ENCODE peak calls at places on chromosomes 13 and 19, in eight cellular contexts. One of them, this sample, is unnamed.

GRCh38 chr19:18875726-18876125 is 20.2 kb downstream of the CERS1 start:
- DNase-seq in esophagus squamous epithelium: no peak
- DNase-seq in pancreas: no peak
- DNase-seq in ascending aorta: no peak
- DNase-seq in uterus: no peak
- DNase-seq in thoracic aorta: no peak
- DNase-seq in AG04450: no peak
- DNase-seq in SK-N-SH: no peak
- DNase-seq in this sample: no peak

GRCh38 chr13:76012091-76012721 is 376.1 kb downstream of the LMO7 start:
- DNase-seq in esophagus squamous epithelium: no peak
- DNase-seq in pancreas: no peak
- DNase-seq in ascending aorta: no peak
- DNase-seq in uterus: no peak
- DNase-seq in thoracic aorta: no peak
- DNase-seq in AG04450: no peak
- DNase-seq in SK-N-SH: no peak
- DNase-seq in this sample: no peak

GRCh38 chr13:78978381-78978998 is 319.5 kb upstream of the OBI1 start:
- DNase-seq in esophagus squamous epithelium: peak; percentile 0
- DNase-seq in pancreas: peak; percentile 45
- DNase-seq in ascending aorta: no peak
- DNase-seq in uterus: peak; percentile 14
- DNase-seq in thoracic aorta: no peak
- DNase-seq in AG04450: peak; percentile 29
- DNase-seq in SK-N-SH: peak; percentile 34
- DNase-seq in this sample: peak; percentile 10

GRCh38 chr19:3780786-3781304 is 5.3 kb downstream of the MATK start:
- DNase-seq in esophagus squamous epithelium: no peak
- DNase-seq in pancreas: no peak
- DNase-seq in ascending aorta: no peak
- DNase-seq in uterus: no peak
- DNase-seq in thoracic aorta: no peak
- DNase-seq in AG04450: no peak
- DNase-seq in SK-N-SH: no peak
- DNase-seq in this sample: no peak

GRCh38 chr19:29508181-29508580 is 17.6 kb upstream of the VSTM2B start:
- DNase-seq in esophagus squamous epithelium: no peak
- DNase-seq in pancreas: no peak
- DNase-seq in ascending aorta: no peak
- DNase-seq in uterus: no peak
- DNase-seq in thoracic aorta: no peak
- DNase-seq in AG04450: no peak
- DNase-seq in SK-N-SH: no peak
- DNase-seq in this sample: no peak

GRCh38 chr19:8085606-8086464 is 33.3 kb downstream of the CCL25 start:
- DNase-seq in esophagus squamous epithelium: no peak
- DNase-seq in pancreas: no peak
- DNase-seq in ascending aorta: no peak
- DNase-seq in uterus: no peak
- DNase-seq in thoracic aorta: no peak
- DNase-seq in AG04450: no peak
- DNase-seq in SK-N-SH: no peak
- DNase-seq in this sample: peak; percentile 71

GRCh38 chr13:50809133-50810090 is 34.1 kb downstream of the DLEU7 start:
- DNase-seq in esophagus squamous epithelium: no peak
- DNase-seq in pancreas: no peak
- DNase-seq in ascending aorta: no peak
- DNase-seq in uterus: no peak
- DNase-seq in thoracic aorta: no peak
- DNase-seq in AG04450: no peak
- DNase-seq in SK-N-SH: no peak
- DNase-seq in this sample: no peak

GRCh38 chr13:102907886-102908515 is 62.2 kb downstream of the ERCC5 start:
- DNase-seq in esophagus squamous epithelium: no peak
- DNase-seq in pancreas: no peak
- DNase-seq in ascending aorta: no peak
- DNase-seq in uterus: no peak
- DNase-seq in thoracic aorta: no peak
- DNase-seq in AG04450: no peak
- DNase-seq in SK-N-SH: no peak
- DNase-seq in this sample: no peak

GRCh38 chr13:100518394-100519062 is 70.1 kb downstream of the GGACT start:
- DNase-seq in esophagus squamous epithelium: no peak
- DNase-seq in pancreas: no peak
- DNase-seq in ascending aorta: no peak
- DNase-seq in uterus: no peak
- DNase-seq in thoracic aorta: no peak
- DNase-seq in AG04450: no peak
- DNase-seq in SK-N-SH: no peak
- DNase-seq in this sample: no peak

GRCh38 chr19:2969104-2969504 is 8.3 kb upstream of the TLE6 start:
- DNase-seq in esophagus squamous epithelium: no peak
- DNase-seq in pancreas: peak; percentile 86
- DNase-seq in ascending aorta: no peak
- DNase-seq in uterus: peak; percentile 79
- DNase-seq in thoracic aorta: no peak
- DNase-seq in AG04450: no peak
- DNase-seq in SK-N-SH: peak; percentile 59
- DNase-seq in this sample: no peak

DNA sequence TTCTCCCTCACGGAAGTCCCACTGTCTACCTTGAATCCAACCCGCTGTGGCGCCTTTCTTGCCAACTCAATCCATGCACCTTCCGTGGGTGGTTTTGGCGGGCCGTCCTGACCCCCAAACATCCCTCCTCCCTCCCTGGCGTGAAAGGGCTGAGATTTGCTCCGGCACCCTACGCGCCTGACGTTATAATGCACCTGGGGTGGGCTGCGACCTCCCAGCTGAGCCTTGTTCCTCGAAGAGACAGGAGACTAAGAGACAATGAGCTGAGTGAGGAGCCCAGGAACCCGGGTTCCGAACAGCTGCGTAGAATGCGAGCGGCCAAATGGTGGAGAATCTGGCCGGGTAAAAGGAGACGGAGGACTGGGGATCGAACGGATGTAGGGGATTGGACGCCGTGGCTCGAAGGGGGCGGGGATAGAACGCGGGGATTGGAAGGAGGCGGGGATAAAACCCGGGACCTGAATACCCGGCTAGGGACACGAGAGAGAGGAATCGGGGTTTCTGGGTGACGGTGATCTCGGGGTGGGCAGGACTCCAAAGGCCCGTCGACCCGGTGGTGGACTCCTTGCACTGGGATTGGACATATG is at the start of gene CPT1C:
- DNase-seq in esophagus squamous epithelium: no peak
- DNase-seq in pancreas: peak; percentile 76
- DNase-seq in ascending aorta: peak; percentile 82
- DNase-seq in uterus: peak; percentile 87
- DNase-seq in thoracic aorta: no peak
- DNase-seq in AG04450: peak; percentile 61
- DNase-seq in SK-N-SH: peak; percentile 96
- DNase-seq in this sample: peak; percentile 96
- H3K4me3 ChIP-seq in esophagus squamous epithelium: peak within 1 kb of the TSS; percentile 70
- H3K4me3 ChIP-seq in pancreas: peak within 1 kb of the TSS; percentile 51
- H3K4me3 ChIP-seq in ascending aorta: peak within 1 kb of the TSS; percentile 46
- H3K4me3 ChIP-seq in uterus: peak within 1 kb of the TSS; percentile 39
- H3K4me3 ChIP-seq in thoracic aorta: peak within 1 kb of the TSS; percentile 74
- H3K4me3 ChIP-seq in AG04450: peak within 1 kb of the TSS; percentile 73
- H3K4me3 ChIP-seq in SK-N-SH: peak within 1 kb of the TSS; percentile 81
- H3K4me3 ChIP-seq in this sample: peak within 1 kb of the TSS; percentile 74

DNA sequence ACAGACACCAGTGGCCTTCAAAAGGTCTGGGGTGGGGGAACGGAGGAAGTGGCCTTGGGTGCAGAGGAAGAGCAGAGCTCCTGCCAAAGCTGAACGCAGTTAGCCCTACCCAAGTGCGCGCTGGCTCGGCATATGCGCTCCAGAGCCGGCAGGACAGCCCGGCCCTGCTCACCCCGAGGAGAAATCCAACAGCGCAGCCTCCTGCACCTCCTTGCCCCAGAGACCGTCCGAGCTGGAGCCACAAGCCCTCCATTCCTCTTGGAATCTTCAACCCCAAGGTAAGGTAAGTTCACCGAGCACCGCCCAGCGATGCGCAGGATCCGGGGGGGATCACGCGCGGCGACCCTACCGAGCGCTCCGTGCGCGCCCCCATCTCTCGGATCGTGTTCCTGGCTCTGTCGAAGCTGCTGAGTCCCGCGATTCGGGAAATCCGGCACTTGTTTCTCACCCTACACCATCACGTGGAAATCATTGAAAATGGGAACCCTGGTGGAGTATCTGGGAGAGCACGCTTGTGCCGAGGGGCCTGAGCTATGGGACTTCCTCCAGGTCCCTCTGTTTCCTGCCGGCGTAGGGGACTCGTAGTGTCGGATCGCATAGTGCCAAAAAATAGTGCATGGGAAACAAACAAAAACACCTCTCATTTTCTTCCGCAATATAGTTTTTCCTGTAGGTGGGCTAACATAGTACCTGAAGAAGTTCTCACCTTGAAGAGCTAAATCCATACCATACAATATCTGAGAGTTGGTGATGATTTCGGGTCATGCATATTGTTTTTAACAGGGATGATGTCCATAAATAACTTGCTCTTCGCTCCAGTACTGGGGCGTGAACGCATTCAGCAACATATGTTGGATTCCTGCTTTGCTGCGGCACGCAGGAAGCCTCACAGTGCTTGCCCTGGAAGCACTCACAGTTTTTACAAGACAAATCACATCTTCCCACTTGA is 9.3 kb downstream of the PDX1 start:
- DNase-seq in esophagus squamous epithelium: no peak
- DNase-seq in pancreas: peak; percentile 23
- DNase-seq in ascending aorta: no peak
- DNase-seq in uterus: no peak
- DNase-seq in thoracic aorta: no peak
- DNase-seq in AG04450: no peak
- DNase-seq in SK-N-SH: no peak
- DNase-seq in this sample: peak; percentile 57
- H3K27me3 ChIP-seq in esophagus squamous epithelium: peaks cover 17% of the 10 kb centered on the region
- H3K27me3 ChIP-seq in pancreas: no peaks in the 10 kb centered on the region
- H3K27me3 ChIP-seq in ascending aorta: peaks cover 27% of the 10 kb centered on the region
- H3K27me3 ChIP-seq in uterus: peaks cover 50% of the 10 kb centered on the region
- H3K27me3 ChIP-seq in thoracic aorta: no peaks in the 10 kb centered on the region
- H3K27me3 ChIP-seq in AG04450: peaks cover 63% of the 10 kb centered on the region
- H3K27me3 ChIP-seq in SK-N-SH: peaks cover 70% of the 10 kb centered on the region
- H3K27me3 ChIP-seq in this sample: peaks cover 92% of the 10 kb centered on the region

DNA sequence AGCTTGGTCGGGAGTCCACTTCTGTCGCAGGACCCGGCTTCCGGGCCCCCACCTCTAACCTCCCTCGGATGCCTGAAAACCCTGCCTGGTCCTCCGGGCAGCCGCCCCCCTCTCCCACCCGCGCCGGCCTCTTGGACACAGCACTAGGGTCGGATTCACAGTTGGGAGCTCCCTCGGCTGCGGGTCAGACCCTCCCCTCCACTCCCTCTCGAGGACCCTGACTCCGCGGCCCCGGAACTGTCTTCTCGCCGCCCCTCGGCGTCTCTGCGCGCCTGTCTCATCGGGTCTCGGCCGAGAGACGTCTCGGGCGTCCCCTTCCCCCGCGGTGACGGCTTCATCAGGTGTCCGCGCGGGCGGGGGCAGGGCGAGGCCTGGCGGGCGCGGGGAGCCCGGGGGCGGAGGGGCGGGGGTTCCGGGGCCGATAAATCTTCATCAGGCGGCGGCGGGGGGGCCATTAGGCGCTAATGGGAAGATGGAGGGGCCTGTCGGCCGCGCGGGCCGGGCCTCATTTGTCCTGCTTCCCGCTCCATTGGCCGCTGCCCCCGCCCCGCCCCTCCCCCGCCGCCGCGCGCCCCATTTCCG is 11.7 kb upstream of the ERFL start:
- DNase-seq in esophagus squamous epithelium: no peak
- DNase-seq in pancreas: no peak
- DNase-seq in ascending aorta: no peak
- DNase-seq in uterus: no peak
- DNase-seq in thoracic aorta: no peak
- DNase-seq in AG04450: no peak
- DNase-seq in SK-N-SH: peak; percentile 87
- DNase-seq in this sample: peak; percentile 89
- H3K4me3 ChIP-seq in esophagus squamous epithelium: peak overlapping the region; percentile 66
- H3K4me3 ChIP-seq in pancreas: peak overlapping the region; percentile 32
- H3K4me3 ChIP-seq in ascending aorta: peak overlapping the region; percentile 43
- H3K4me3 ChIP-seq in uterus: peak overlapping the region; percentile 35
- H3K4me3 ChIP-seq in thoracic aorta: peak overlapping the region; percentile 62
- H3K4me3 ChIP-seq in AG04450: peak overlapping the region; percentile 63
- H3K4me3 ChIP-seq in SK-N-SH: peak overlapping the region; percentile 42
- H3K4me3 ChIP-seq in this sample: peak overlapping the region; percentile 55

DNA sequence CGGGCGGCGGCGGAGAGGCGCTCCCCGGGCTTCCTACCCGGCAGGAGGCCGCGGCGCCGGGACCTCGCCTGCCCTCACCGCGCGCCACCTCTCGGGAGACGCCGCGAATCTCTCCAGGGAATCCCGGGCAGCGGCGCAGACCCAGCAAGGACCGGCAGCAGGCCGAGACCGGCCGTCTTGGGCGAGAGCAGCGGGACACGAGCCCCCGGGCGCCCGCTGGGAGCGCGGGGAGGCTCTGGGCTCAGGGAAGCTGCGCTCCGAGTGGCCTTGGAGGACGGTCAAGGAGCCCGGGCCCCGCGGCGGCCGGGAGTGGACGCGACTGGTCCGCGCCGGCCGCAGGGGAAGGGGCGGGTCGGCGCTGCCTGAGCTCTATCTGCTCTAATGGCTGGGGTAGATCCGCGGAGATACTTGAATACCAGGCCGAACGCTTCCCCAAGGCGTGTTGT is 14.7 kb downstream of the CDX2 start:
- DNase-seq in esophagus squamous epithelium: no peak
- DNase-seq in pancreas: peak; percentile 53
- DNase-seq in ascending aorta: no peak
- DNase-seq in uterus: no peak
- DNase-seq in thoracic aorta: no peak
- DNase-seq in AG04450: no peak
- DNase-seq in SK-N-SH: peak; percentile 34
- DNase-seq in this sample: peak; percentile 82
- H3K27me3 ChIP-seq in esophagus squamous epithelium: peaks cover 13% of the 10 kb centered on the region
- H3K27me3 ChIP-seq in pancreas: no peaks in the 10 kb centered on the region
- H3K27me3 ChIP-seq in ascending aorta: peaks cover 14% of the 10 kb centered on the region
- H3K27me3 ChIP-seq in uterus: peaks cover 59% of the 10 kb centered on the region
- H3K27me3 ChIP-seq in thoracic aorta: peaks cover 34% of the 10 kb centered on the region
- H3K27me3 ChIP-seq in AG04450: peaks cover 57% of the 10 kb centered on the region
- H3K27me3 ChIP-seq in SK-N-SH: peaks cover 47% of the 10 kb centered on the region
- H3K27me3 ChIP-seq in this sample: peaks cover 82% of the 10 kb centered on the region